ENCODE peak calls at places on chromosomes 5 and 9, in six cellular contexts. O is ascending aorta, H is fibroblast of pulmonary artery, C is MM.1S, Y is stomach, R is GM12865. A is an unnamed sample.

GRCh38 chr9:99433555-99433954 is 211.5 kb downstream of the SEC61B start:
- DNase-seq in O (peak), H (peak), C (no peak), Y (no peak), R (peak), A (no peak)

GRCh38 chr5:143922718-143923117 is 110.8 kb downstream of the HMHB1 start:
- DNase-seq in O (no peak), H (peak), C (no peak), Y (no peak), R (peak), A (no peak)

GRCh38 chr9:121538221-121538620 is 38.6 kb upstream of the GGTA1 start:
- DNase-seq in O (no peak), H (no peak), C (no peak), Y (no peak), R (no peak), A (no peak)

GRCh38 chr9:125172351-125172750 is 17.3 kb downstream of the PPP6C start:
- DNase-seq in O (no peak), H (peak), C (no peak), Y (no peak), R (no peak), A (no peak)

GRCh38 chr9:70873506-70873905 is 247.9 kb downstream of the TRPM3 start:
- DNase-seq in O (no peak), H (peak), C (no peak), Y (no peak), R (no peak), A (no peak)

GRCh38 chr5:79408028-79408427 is 105.9 kb downstream of the HOMER1 start:
- DNase-seq in O (no peak), H (peak), C (no peak), Y (no peak), R (no peak), A (no peak)

GRCh38 chr5:123951204-123951977 is 439.4 kb downstream of the CSNK1G3 start:
- DNase-seq in O (no peak), H (peak), C (no peak), Y (no peak), R (no peak), A (no peak)

GRCh38 chr5:32512916-32513315 is 68.4 kb upstream of the ZFR start:
- DNase-seq in O (no peak), H (no peak), C (no peak), Y (no peak), R (no peak), A (no peak)

GRCh38 chr9:88258012-88258411 is 119.7 kb upstream of the SPATA31C2 start:
- DNase-seq in O (no peak), H (peak), C (no peak), Y (no peak), R (no peak), A (no peak)

GRCh38 chr5:172688735-172689572 is 47.9 kb downstream of the NEURL1B start:
- DNase-seq in O (no peak), H (peak), C (no peak), Y (peak), R (peak), A (no peak)

GRCh38 chr9:20670395-20670794 is 13.7 kb upstream of the FOCAD start:
- DNase-seq in O (no peak), H (no peak), C (no peak), Y (no peak), R (no peak), A (no peak)

GRCh38 chr5:4977421-4977820 is 162.7 kb upstream of the ADAMTS16 start:
- DNase-seq in O (no peak), H (no peak), C (no peak), Y (no peak), R (no peak), A (no peak)

GRCh38 chr5:54881286-54882005 is 103.9 kb downstream of the ESM1 start:
- DNase-seq in O (no peak), H (no peak), C (peak), Y (no peak), R (no peak), A (no peak)

GRCh38 chr9:111148994-111149759 is 110.9 kb upstream of the LPAR1 start:
- DNase-seq in O (no peak), H (peak), C (no peak), Y (no peak), R (peak), A (no peak)

GRCh38 chr9:99140685-99141314 is 35.9 kb downstream of the TGFBR1 start:
- DNase-seq in O (no peak), H (peak), C (peak), Y (no peak), R (peak), A (peak)

GRCh38 chr5:149942199-149942598 is 2.4 kb downstream of the PDE6A start:
- DNase-seq in O (no peak), H (no peak), C (no peak), Y (no peak), R (no peak), A (no peak)

GRCh38 chr5:170691623-170692022 is 91.9 kb upstream of the GABRP start:
- DNase-seq in O (no peak), H (no peak), C (no peak), Y (no peak), R (no peak), A (no peak)

GRCh38 chr9:133005221-133005760 is 25.5 kb upstream of the GTF3C5 start:
- DNase-seq in O (no peak), H (no peak), C (no peak), Y (no peak), R (no peak), A (no peak)

GRCh38 chr5:52690236-52690685 is 97.5 kb upstream of the ITGA1 start:
- DNase-seq in O (no peak), H (peak), C (no peak), Y (no peak), R (no peak), A (no peak)

GRCh38 chr5:176629853-176630680 is at the start of the genes EIF4E1B and SNCB:
- DNase-seq in O (no peak), H (peak), C (peak), Y (no peak), R (peak), A (no peak)

GRCh38 chr9:125524522-125524921 is 182.5 kb downstream of the MAPKAP1 start:
- DNase-seq in O (no peak), H (peak), C (no peak), Y (no peak), R (no peak), A (no peak)

GRCh38 chr5:73853091-73853490 is 227.1 kb downstream of the ARHGEF28 start:
- DNase-seq in O (no peak), H (peak), C (peak), Y (no peak), R (no peak), A (no peak)

GRCh38 chr5:42668254-42668653 is 88.4 kb upstream of the CCDC152 start:
- DNase-seq in O (no peak), H (no peak), C (no peak), Y (no peak), R (no peak), A (no peak)

GRCh38 chr5:54580997-54581741 is 63.6 kb downstream of the SNX18 start:
- DNase-seq in O (no peak), H (peak), C (no peak), Y (no peak), R (no peak), A (no peak)

GRCh38 chr9:137294091-137294683 is 7.9 kb downstream of the NRARP start:
- DNase-seq in O (no peak), H (peak), C (peak), Y (peak), R (peak), A (no peak)

GRCh38 chr5:148452499-148453193 is 68.9 kb downstream of the FBXO38 start:
- DNase-seq in O (no peak), H (peak), C (no peak), Y (no peak), R (no peak), A (no peak)

GRCh38 chr9:91421987-91422765 is 1.5 kb downstream of the NFIL3 start:
- DNase-seq in O (no peak), H (peak), C (peak), Y (no peak), R (no peak), A (no peak)

GRCh38 chr5:159785639-159786038 is 130.6 kb upstream of the ADRA1B start:
- DNase-seq in O (no peak), H (no peak), C (no peak), Y (no peak), R (no peak), A (no peak)

GRCh38 chr5:22780756-22781155 is 72.4 kb downstream of the CDH12 start:
- DNase-seq in O (no peak), H (no peak), C (no peak), Y (no peak), R (no peak), A (no peak)

GRCh38 chr5:67065237-67065636 is 131.4 kb downstream of the CD180 start:
- DNase-seq in O (no peak), H (no peak), C (peak), Y (no peak), R (peak), A (no peak)

GRCh38 chr5:39783756-39784421 is 359.1 kb upstream of the DAB2 start:
- DNase-seq in O (no peak), H (peak), C (no peak), Y (no peak), R (peak), A (no peak)

GRCh38 chr5:27652505-27652904 is 614.1 kb upstream of the CDH9 start:
- DNase-seq in O (no peak), H (no peak), C (no peak), Y (no peak), R (no peak), A (no peak)
- H3K4me3 ChIP-seq in O (no peak), H (no peak), C (no peak), Y (no peak), R (no peak), A (no peak)

GRCh38 chr9:34378376-34379060 is 1.8 kb upstream of the MYORG start:
- DNase-seq in O (no peak), H (no peak), C (no peak), Y (no peak), R (no peak), A (no peak)

GRCh38 chr9:34380034-34380510 is 3.4 kb upstream of the MYORG start:
- DNase-seq in O (no peak), H (no peak), C (peak), Y (no peak), R (no peak), A (no peak)

GRCh38 chr9:34381323-34381722 is 4.6 kb upstream of the MYORG start:
- DNase-seq in O (no peak), H (no peak), C (no peak), Y (no peak), R (no peak), A (no peak)

GRCh38 chr9:34380511-34381315 is 4.0 kb upstream of the MYORG start:
- DNase-seq in O (no peak), H (peak), C (peak), Y (peak), R (peak), A (peak)

DNA sequence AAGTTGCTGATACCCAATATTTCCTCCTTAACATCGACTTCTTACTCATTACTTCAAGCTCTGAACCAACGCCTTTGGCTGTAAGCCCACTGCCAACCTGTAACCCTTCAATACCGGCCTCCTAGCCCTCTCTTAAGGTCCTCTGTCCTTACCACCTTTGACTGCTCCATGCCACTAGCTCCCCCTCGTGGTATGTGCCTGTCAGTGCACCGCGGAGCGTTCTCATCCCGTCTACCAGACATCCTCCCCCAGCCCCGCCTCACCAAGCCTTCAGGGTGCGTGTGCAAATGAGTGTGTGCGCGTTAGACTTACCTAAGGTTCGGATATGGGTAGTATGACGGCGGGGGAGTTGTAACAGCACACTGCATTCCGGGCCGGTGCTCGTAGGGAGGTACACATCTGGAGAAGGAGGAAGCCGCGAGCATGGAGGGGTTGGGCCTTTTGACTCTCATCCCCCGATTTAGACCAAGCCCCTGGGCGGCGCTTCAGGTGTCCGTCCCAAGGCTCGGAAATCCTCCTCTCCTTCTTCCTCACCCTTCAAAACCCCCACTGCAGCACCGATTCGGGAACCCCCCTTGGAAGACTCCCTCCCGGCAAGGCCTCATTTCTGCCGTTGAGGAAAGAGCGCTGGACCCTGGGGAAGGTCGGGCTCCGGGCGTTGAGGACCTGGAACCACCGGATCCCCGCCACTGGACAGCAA is 2.8 kb upstream of the MYORG start:
- DNase-seq in O (peak), H (peak), C (peak), Y (peak), R (peak), A (peak)
- H3K4me3 ChIP-seq in O (peak), H (peak), C (peak), Y (peak), R (peak), A (peak)

GRCh38 chr5:142360607-142361120 is 35.8 kb upstream of the SPRY4 start:
- DNase-seq in O (no peak), H (peak), C (no peak), Y (peak), R (no peak), A (no peak)
- H3K4me3 ChIP-seq in O (no peak), H (no peak), C (no peak), Y (no peak), R (no peak), A (no peak)

DNA sequence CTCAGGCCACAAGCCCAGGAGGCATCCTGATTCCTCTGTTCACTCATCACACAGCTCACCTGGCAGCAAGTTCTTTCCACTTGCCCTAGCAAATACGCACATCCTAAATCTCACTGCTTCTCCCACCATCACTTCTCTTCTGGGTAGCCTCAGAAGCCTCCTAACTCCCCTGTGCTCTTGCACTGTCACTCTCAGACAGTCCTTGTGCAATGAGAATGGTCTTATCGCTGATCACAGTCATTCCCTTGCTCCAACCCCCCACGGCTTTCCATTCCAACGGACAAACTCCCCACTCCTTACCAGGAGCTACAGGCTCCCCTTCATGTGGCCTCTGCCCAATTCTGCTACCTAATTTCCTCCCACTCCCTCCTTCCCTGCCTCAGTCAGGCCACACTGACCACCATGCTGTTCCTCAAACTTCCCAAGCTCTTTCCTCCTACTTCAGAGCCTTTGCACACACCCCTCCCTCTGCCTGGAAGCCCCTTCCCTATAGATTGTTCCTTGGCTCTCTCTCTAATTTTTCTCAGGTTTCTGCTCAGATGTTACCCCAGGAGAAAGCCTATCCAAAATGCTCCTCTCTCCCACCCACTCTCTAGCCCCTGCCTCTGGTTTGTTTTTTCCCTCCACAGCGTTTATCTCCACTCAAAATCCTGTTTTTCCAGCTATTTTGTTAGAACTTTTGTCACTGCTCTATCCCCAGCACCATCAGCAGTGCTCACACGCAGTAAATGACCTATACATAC is 34.1 kb upstream of the TNFAIP8 start:
- DNase-seq in O (no peak), H (no peak), C (no peak), Y (no peak), R (no peak), A (no peak)
- H3K4me3 ChIP-seq in O (no peak), H (no peak), C (peak), Y (no peak), R (no peak), A (no peak)